ENCODE peak calls at places on chromosomes 4 and X, in seven cellular contexts. W, I, X, O, Y, K and E are unnamed samples.

GRCh38 chrX:136251042-136251991 is at the start of gene MAP7D3:
- DNase-seq in Y (peak), W (peak), K (peak), O (peak), X (peak), I (no peak), E (peak)

GRCh38 chr4:152983774-152984411 is 47.8 kb downstream of the FHDC1 start:
- DNase-seq in K (peak), X (no peak), Y (no peak), W (no peak), O (no peak), I (no peak), E (no peak)

GRCh38 chr4:140004580-140005314 is 149.2 kb downstream of the MAML3 start:
- DNase-seq in K (peak), X (peak), Y (no peak), I (no peak), W (no peak), O (peak), E (peak)

GRCh38 chr4:148557793-148558192 is 115.6 kb upstream of the NR3C2 start:
- DNase-seq in W (no peak), K (no peak), O (no peak), Y (no peak), I (no peak), X (no peak), E (no peak)

GRCh38 chrX:57905141-57905540 is 5.1 kb downstream of the ZXDA start:
- DNase-seq in I (no peak), X (no peak), K (no peak), O (no peak), W (no peak), Y (no peak), E (no peak)

GRCh38 chrX:99001286-99001685 is 1408.8 kb downstream of the PCDH19 start:
- DNase-seq in W (no peak), Y (no peak), O (no peak), I (no peak), X (no peak), K (no peak), E (no peak)

GRCh38 chr4:80685219-80685618 is 345.3 kb upstream of the BMP3 start:
- DNase-seq in Y (no peak), W (no peak), O (no peak), K (no peak), I (no peak), X (no peak), E (no peak)

GRCh38 chrX:111041018-111041462 is 55.0 kb upstream of the PAK3 start:
- DNase-seq in X (no peak), K (peak), O (no peak), Y (no peak), I (no peak), W (no peak), E (no peak)

GRCh38 chr4:3675251-3676115 is 90.7 kb upstream of the ADRA2C start:
- DNase-seq in W (no peak), Y (no peak), I (no peak), K (no peak), O (no peak), X (no peak), E (peak)

GRCh38 chrX:40470830-40471429 is 109.8 kb upstream of the ATP6AP2 start:
- DNase-seq in K (no peak), O (no peak), X (no peak), Y (no peak), I (no peak), W (no peak), E (no peak)

GRCh38 chrX:131626681-131627296 is 82.9 kb downstream of the OR13H1 start:
- DNase-seq in W (no peak), I (no peak), O (peak), X (no peak), Y (no peak), K (peak), E (no peak)

GRCh38 chr4:19883841-19884240 is 367.9 kb upstream of the SLIT2 start:
- DNase-seq in O (no peak), K (peak), I (no peak), Y (no peak), X (no peak), W (no peak), E (no peak)

GRCh38 chr4:182062936-182063335 is 180.3 kb upstream of the TENM3 start:
- DNase-seq in W (no peak), O (no peak), K (peak), Y (no peak), I (no peak), X (no peak), E (no peak)

GRCh38 chrX:139739138-139739537 is 31.2 kb upstream of the MCF2 start:
- DNase-seq in W (no peak), X (no peak), K (peak), Y (no peak), O (no peak), I (no peak), E (no peak)

GRCh38 chr4:56147371-56147770 is 198.6 kb downstream of the CEP135 start:
- DNase-seq in X (no peak), K (peak), W (no peak), O (no peak), I (no peak), Y (no peak), E (no peak)

GRCh38 chr4:2361366-2362285 is 56.8 kb downstream of the ZFYVE28 start:
- DNase-seq in Y (no peak), K (no peak), W (no peak), X (no peak), I (no peak), O (no peak), E (no peak)

GRCh38 chr4:16077786-16078185 is 6.0 kb downstream of the PROM1 start:
- DNase-seq in W (no peak), X (no peak), I (no peak), Y (no peak), K (no peak), O (no peak), E (no peak)